ENCODE peak calls at places on chromosome 3, in five cellular contexts. L, D, Z, O and J are unnamed samples.

GRCh38 chr3:124860599-124860998 is 26.6 kb downstream of the ITGB5 start:
- DNase-seq in O (no peak), L (peak; percentile 89), Z (no peak), D (no peak), J (peak; percentile 77)

GRCh38 chr3:123792473-123793201 is 91.5 kb downstream of the MYLK start:
- DNase-seq in L (no peak), O (no peak), Z (no peak), D (no peak), J (no peak)

GRCh38 chr3:140386357-140387100 is 291.3 kb upstream of the TRIM42 start:
- DNase-seq in L (no peak), O (no peak), D (no peak), Z (peak; percentile 40), J (no peak)

GRCh38 chr3:194136519-194137313 is 768 bp downstream of the HES1 start:
- DNase-seq in O (no peak), Z (peak; percentile 14), D (no peak), L (no peak), J (peak; percentile 43)

GRCh38 chr3:111936191-111936841 is 42.5 kb upstream of the ABHD10 start:
- DNase-seq in Z (no peak), O (no peak), L (no peak), D (no peak), J (no peak)

GRCh38 chr3:29977360-29977759 is 629.0 kb upstream of the TGFBR2 start:
- DNase-seq in D (no peak), Z (no peak), L (no peak), O (no peak), J (no peak)

GRCh38 chr3:151345854-151346253 is 16.5 kb upstream of the P2RY13 start:
- DNase-seq in D (no peak), Z (no peak), L (peak; percentile 12), O (no peak), J (no peak)

GRCh38 chr3:81302045-81302444 is 459.4 kb downstream of the GBE1 start:
- DNase-seq in L (peak; percentile 14), Z (no peak), D (peak; percentile 6), O (no peak), J (peak; percentile 48)

GRCh38 chr3:12371525-12372140 is 82.8 kb downstream of the PPARG start:
- DNase-seq in Z (no peak), D (no peak), L (peak; percentile 21), O (no peak), J (no peak)

GRCh38 chr3:67593761-67594234 is 60.6 kb downstream of the SUCLG2 start:
- DNase-seq in Z (no peak), D (no peak), O (no peak), L (no peak), J (peak; percentile 28)

GRCh38 chr3:194872669-194872977 is 186.9 kb downstream of the FAM43A start:
- DNase-seq in L (no peak), O (no peak), D (no peak), Z (no peak), J (no peak)

GRCh38 chr3:8985411-8985831 is 22.1 kb upstream of the RAD18 start:
- DNase-seq in L (no peak), D (no peak), Z (no peak), O (no peak), J (no peak)

GRCh38 chr3:184680411-184680990 is 31.4 kb downstream of the MAGEF1 start:
- DNase-seq in O (no peak), D (no peak), L (no peak), Z (no peak), J (no peak)

GRCh38 chr3:57179580-57180410 is 14.6 kb upstream of the IL17RD start:
- DNase-seq in L (no peak), Z (no peak), D (no peak), O (no peak), J (no peak)

GRCh38 chr3:107855710-107856109 is 235.1 kb downstream of the CD47 start:
- DNase-seq in L (no peak), Z (no peak), O (no peak), D (no peak), J (no peak)

GRCh38 chr3:112109313-112109712 is 23.1 kb downstream of the C3orf52 start:
- DNase-seq in Z (no peak), O (no peak), L (no peak), D (peak; percentile 71), J (no peak)

GRCh38 chr3:72597756-72598195 is 250.5 kb downstream of the SHQ1 start:
- DNase-seq in O (no peak), L (no peak), Z (no peak), D (no peak), J (no peak)

GRCh38 chr3:150737874-150738679 is 24.9 kb downstream of the SIAH2 start:
- DNase-seq in L (peak; percentile 61), O (no peak), Z (no peak), D (no peak), J (peak; percentile 70)

GRCh38 chr3:139509631-139510030 is 29.9 kb downstream of the RBP1 start:
- DNase-seq in Z (no peak), D (no peak), O (no peak), L (no peak), J (no peak)

GRCh38 chr3:188370081-188370830 is 216.3 kb downstream of the LPP start:
- DNase-seq in Z (no peak), D (no peak), O (no peak), L (no peak), J (peak; percentile 28)

GRCh38 chr3:72810063-72810462 is 38.2 kb downstream of the SHQ1 start:
- DNase-seq in Z (no peak), L (no peak), O (no peak), D (no peak), J (no peak)

GRCh38 chr3:8742921-8743605 is 9.5 kb downstream of the CAV3 start:
- DNase-seq in O (no peak), Z (no peak), L (no peak), D (no peak), J (no peak)

GRCh38 chr3:4711680-4711992 is 218.5 kb downstream of the ITPR1 start:
- DNase-seq in O (no peak), L (no peak), D (no peak), Z (no peak), J (no peak)

GRCh38 chr3:194315088-194315964 is 35.8 kb downstream of the CPN2 start:
- DNase-seq in D (peak; percentile 88), L (peak; percentile 85), O (peak; percentile 72), Z (peak; percentile 74), J (peak; percentile 98)

GRCh38 chr3:181948286-181948685 is 236.6 kb downstream of the SOX2 start:
- DNase-seq in D (no peak), L (no peak), Z (no peak), O (no peak), J (peak; percentile 53)

GRCh38 chr3:159128628-159129027 is 326.8 kb downstream of the MFSD1 start:
- DNase-seq in D (no peak), Z (no peak), O (no peak), L (no peak), J (peak; percentile 19)

GRCh38 chr3:195148553-195148952 is 122.4 kb downstream of the XXYLT1 start:
- DNase-seq in D (no peak), O (no peak), Z (no peak), L (no peak), J (no peak)

GRCh38 chr3:113985526-113985925 is 37.7 kb downstream of the ZDHHC23 start:
- DNase-seq in D (no peak), O (no peak), Z (no peak), L (no peak), J (no peak)

GRCh38 chr3:88921986-88922385 is 185.4 kb upstream of the EPHA3 start:
- DNase-seq in Z (no peak), L (no peak), D (no peak), O (no peak), J (no peak)

GRCh38 chr3:32959370-32959769 is 7.9 kb downstream of the CCR4 start:
- DNase-seq in L (no peak), D (no peak), O (no peak), Z (no peak), J (no peak)

GRCh38 chr3:9746330-9746729 is 3.4 kb upstream of the OGG1 start:
- DNase-seq in Z (peak; percentile 38), D (no peak), L (no peak), O (no peak), J (no peak)

GRCh38 chr3:142418926-142419592 is 28.8 kb downstream of the XRN1 start:
- DNase-seq in D (no peak), Z (no peak), L (no peak), O (no peak), J (no peak)

GRCh38 chr3:71838406-71838805 is 53.5 kb upstream of the PROK2 start:
- DNase-seq in L (peak; percentile 21), O (no peak), D (no peak), Z (no peak), J (peak; percentile 29)

GRCh38 chr3:29379097-29379496 is 98.2 kb downstream of the RBMS3 start:
- DNase-seq in L (no peak), D (no peak), O (no peak), Z (no peak), J (no peak)

GRCh38 chr3:32816439-32817194 is 1.2 kb upstream of the TRIM71 start:
- DNase-seq in L (no peak), O (no peak), D (no peak), Z (no peak), J (no peak)

GRCh38 chr3:69082805-69083204 is 1.9 kb upstream of the ARL6IP5 start:
- DNase-seq in O (no peak), D (no peak), Z (no peak), L (no peak), J (peak; percentile 20)

GRCh38 chr3:36701903-36702374 is 62.4 kb downstream of the DCLK3 start:
- DNase-seq in L (no peak), O (no peak), Z (no peak), D (no peak), J (peak; percentile 23)

GRCh38 chr3:15805756-15806266 is 8.0 kb upstream of the ANKRD28 start:
- DNase-seq in D (no peak), Z (no peak), O (no peak), L (no peak), J (no peak)